ENCODE peak calls at places on chromosomes 5 and 9, in nine cellular contexts. B is cardiac muscle cell, H is HCT116, X is stomach, M is uterus, K is transverse colon, E is H1, V is pancreas, R is suprapubic skin. Z is an unnamed sample. For H3K4me1, the result is how much of the 10 kb centered on the place peaks cover.

GRCh38 chr5:27548415-27548814 is 510.0 kb upstream of the CDH9 start:
- DNase-seq in B (no peak), H (no peak), X (no peak), M (no peak), K (no peak), E (no peak), V (no peak), R (no peak), Z (no peak)

GRCh38 chr5:51385214-51385613 is 2.0 kb downstream of the ISL1 start:
- DNase-seq in B (no peak), H (no peak), X (no peak), M (no peak), K (no peak), E (no peak), V (no peak), R (no peak), Z (no peak)

GRCh38 chr5:28750236-28750635 is 1711.8 kb upstream of the CDH9 start:
- DNase-seq in B (no peak), H (no peak), X (no peak), M (no peak), K (no peak), E (no peak), V (no peak), R (no peak), Z (no peak)

GRCh38 chr9:69874301-69875060 is 53.9 kb downstream of the CFAP95 start:
- DNase-seq in B (no peak), H (no peak), X (no peak), M (no peak), K (no peak), E (no peak), V (no peak), R (no peak), Z (no peak)

GRCh38 chr5:84286662-84287061 is 98.0 kb downstream of the EDIL3 start:
- DNase-seq in B (no peak), H (no peak), X (no peak), M (no peak), K (no peak), E (no peak), V (no peak), R (no peak), Z (no peak)

GRCh38 chr5:163478126-163478981 is 17.9 kb downstream of the HMMR start:
- DNase-seq in B (no peak), H (no peak), X (no peak), M (no peak), K (no peak), E (no peak), V (no peak), R (no peak), Z (no peak)

GRCh38 chr5:73967347-73967746 is 341.4 kb downstream of the ARHGEF28 start:
- DNase-seq in B (no peak), H (no peak), X (no peak), M (no peak), K (no peak), E (no peak), V (no peak), R (no peak), Z (no peak)

GRCh38 chr5:96733771-96734498 is 71.8 kb downstream of the CAST start:
- DNase-seq in B (no peak), H (peak), X (no peak), M (no peak), K (no peak), E (no peak), V (no peak), R (no peak), Z (no peak)

GRCh38 chr5:94793113-94793815 is 174.8 kb downstream of the SLF1 start:
- DNase-seq in B (peak), H (no peak), X (no peak), M (no peak), K (no peak), E (no peak), V (no peak), R (no peak), Z (no peak)

GRCh38 chr5:151006704-151007334 is 13.6 kb upstream of the GPX3 start:
- DNase-seq in B (no peak), H (no peak), X (peak), M (no peak), K (no peak), E (no peak), V (no peak), R (no peak), Z (peak)

GRCh38 chr5:67355135-67355729 is 158.6 kb upstream of the CD180 start:
- DNase-seq in B (no peak), H (no peak), X (no peak), M (no peak), K (no peak), E (no peak), V (no peak), R (no peak), Z (no peak)

GRCh38 chr5:174421408-174421805 is 303.0 kb upstream of the MSX2 start:
- DNase-seq in B (no peak), H (no peak), X (no peak), M (no peak), K (no peak), E (no peak), V (no peak), R (no peak), Z (no peak)

GRCh38 chr5:87127426-87127825 is 140.3 kb upstream of the RASA1 start:
- DNase-seq in B (peak), H (no peak), X (no peak), M (no peak), K (no peak), E (no peak), V (no peak), R (no peak), Z (no peak)

GRCh38 chr5:73438048-73438896 is 10.3 kb downstream of the FOXD1 start:
- DNase-seq in B (no peak), H (no peak), X (no peak), M (no peak), K (no peak), E (no peak), V (no peak), R (no peak), Z (no peak)

GRCh38 chr9:129138476-129139232 is 27.4 kb downstream of the PTPA start:
- DNase-seq in B (peak), H (no peak), X (peak), M (peak), K (peak), E (no peak), V (peak), R (no peak), Z (peak)

GRCh38 chr5:51669095-51669494 is 285.8 kb downstream of the ISL1 start:
- DNase-seq in B (no peak), H (no peak), X (no peak), M (no peak), K (no peak), E (no peak), V (no peak), R (no peak), Z (no peak)

GRCh38 chr5:173714551-173715428 is 98.3 kb upstream of the BOD1 start:
- DNase-seq in B (peak), H (no peak), X (no peak), M (no peak), K (no peak), E (no peak), V (no peak), R (no peak), Z (no peak)

GRCh38 chr5:74578356-74579044 is 62.0 kb downstream of the ENC1 start:
- DNase-seq in B (no peak), H (no peak), X (no peak), M (no peak), K (no peak), E (no peak), V (no peak), R (no peak), Z (no peak)

GRCh38 chr5:124371121-124371706 is 375.2 kb downstream of the ZNF608 start:
- DNase-seq in B (peak), H (no peak), X (peak), M (peak), K (peak), E (no peak), V (no peak), R (peak), Z (no peak)

GRCh38 chr5:121006206-121006605 is 542.1 kb downstream of the PRR16 start:
- DNase-seq in B (no peak), H (no peak), X (no peak), M (no peak), K (no peak), E (no peak), V (no peak), R (no peak), Z (no peak)

GRCh38 chr5:35651002-35651756 is 33.5 kb downstream of the SPEF2 start:
- DNase-seq in B (peak), H (peak), X (peak), M (no peak), K (peak), E (peak), V (no peak), R (no peak), Z (no peak)

GRCh38 chr5:68277427-68277826 is 61.9 kb downstream of the PIK3R1 start:
- DNase-seq in B (no peak), H (no peak), X (no peak), M (no peak), K (no peak), E (no peak), V (no peak), R (no peak), Z (no peak)

GRCh38 chr5:117220730-117221129 is 646.1 kb upstream of the SEMA6A start:
- DNase-seq in B (peak), H (no peak), X (no peak), M (no peak), K (no peak), E (no peak), V (no peak), R (no peak), Z (no peak)

GRCh38 chr5:53368966-53369605 is 111.3 kb upstream of the FST start:
- DNase-seq in B (no peak), H (no peak), X (no peak), M (no peak), K (no peak), E (no peak), V (no peak), R (no peak), Z (no peak)

GRCh38 chr9:82555408-82555807 is 507.5 kb downstream of the RASEF start:
- DNase-seq in B (peak), H (no peak), X (peak), M (no peak), K (no peak), E (no peak), V (no peak), R (no peak), Z (no peak)

GRCh38 chr9:93675336-93676150 is 99.2 kb downstream of the PHF2 start:
- DNase-seq in B (no peak), H (no peak), X (peak), M (peak), K (peak), E (no peak), V (peak), R (peak), Z (peak)

DNA sequence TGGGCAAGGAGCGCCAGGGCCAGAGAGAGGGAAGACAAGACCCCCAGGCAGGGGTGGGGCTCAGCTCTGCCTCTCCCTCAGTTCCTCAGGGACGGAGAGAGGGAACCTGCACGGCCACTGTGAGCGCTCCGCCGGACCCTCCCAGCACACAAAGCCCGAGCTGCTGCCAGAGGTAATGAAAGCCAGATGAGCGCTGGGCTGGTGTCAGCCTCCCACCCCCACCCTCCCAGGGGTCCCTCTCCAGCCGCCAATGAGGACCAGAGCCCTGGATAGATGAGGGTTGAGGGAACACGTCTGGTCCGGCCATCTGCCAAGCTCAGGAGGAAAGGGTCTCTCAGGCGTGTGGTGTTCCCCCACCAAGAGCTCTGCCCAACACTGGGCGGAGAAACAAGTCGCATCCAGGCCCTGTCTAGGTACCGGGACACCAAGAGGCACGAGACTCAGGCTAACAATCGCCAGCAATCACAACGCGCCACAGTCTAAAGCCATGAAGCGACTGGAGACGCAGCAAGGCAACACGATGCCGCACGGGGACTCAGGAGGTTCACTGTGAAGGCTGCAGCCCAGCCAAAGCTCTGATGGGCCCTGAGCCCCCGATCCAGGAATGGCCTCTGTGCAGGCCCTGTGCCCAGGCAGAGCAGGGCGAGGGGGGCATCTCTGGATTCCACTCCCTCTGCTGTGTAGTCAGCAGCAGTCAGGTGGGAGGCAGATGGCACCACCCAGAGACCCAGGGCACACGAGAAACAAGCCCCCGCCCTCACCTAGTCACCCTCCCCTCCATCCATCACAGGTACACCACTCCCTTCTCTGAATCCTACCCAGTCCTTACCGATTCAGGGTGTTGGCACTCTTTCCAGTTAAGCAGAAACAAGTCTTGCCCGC is 1.3 kb downstream of the RALGDS start:
- DNase-seq in B (peak), H (no peak), X (no peak), M (peak), K (no peak), E (no peak), V (peak), R (no peak), Z (no peak)
- H3K4me3 ChIP-seq in B (peak), H (peak), X (peak), M (peak), K (peak), E (no peak), V (no peak), R (peak), Z (peak)

GRCh38 chr9:136526625-136527066 is 19.2 kb downstream of the NOTCH1 start:
- DNase-seq in B (no peak), H (no peak), X (peak), M (no peak), K (peak), E (no peak), V (no peak), R (no peak), Z (no peak)

GRCh38 chr9:136522354-136523237 is 23.3 kb downstream of the NOTCH1 start:
- DNase-seq in B (no peak), H (no peak), X (no peak), M (no peak), K (peak), E (no peak), V (no peak), R (no peak), Z (no peak)

GRCh38 chr9:136527131-136527530 is 18.7 kb downstream of the NOTCH1 start:
- DNase-seq in B (no peak), H (no peak), X (no peak), M (no peak), K (no peak), E (no peak), V (no peak), R (no peak), Z (no peak)

GRCh38 chr9:136525841-136526499 is 19.9 kb downstream of the NOTCH1 start:
- DNase-seq in B (no peak), H (no peak), X (peak), M (no peak), K (peak), E (no peak), V (no peak), R (no peak), Z (peak)

DNA sequence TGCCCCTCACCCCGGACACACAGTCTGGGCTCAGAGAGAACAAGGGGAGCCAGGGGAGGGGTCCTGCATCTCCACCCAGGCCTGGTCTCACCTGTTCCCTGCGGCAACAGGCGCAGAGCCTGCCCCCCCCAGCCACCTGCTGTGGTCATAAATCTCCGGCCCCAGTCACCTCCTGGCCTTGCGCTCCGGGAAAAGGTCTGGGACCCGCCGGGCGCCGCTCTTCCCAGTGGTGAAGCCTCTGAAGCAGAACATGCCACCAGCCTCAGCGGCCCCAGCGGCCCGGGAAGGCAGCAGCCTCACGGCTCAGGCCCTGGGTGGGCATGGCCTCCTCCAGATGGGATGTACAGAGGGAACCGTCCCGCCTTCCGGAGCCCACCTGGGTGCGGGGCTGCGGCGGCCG is 20.6 kb downstream of the NOTCH1 start:
- DNase-seq in B (no peak), H (no peak), X (no peak), M (no peak), K (no peak), E (no peak), V (no peak), R (no peak), Z (no peak)
- H3K4me1 ChIP-seq in B (under half), H (under half), X (half or more), M (under half), K (half or more), E (under half), V (under half), R (half or more), Z (under half)

GRCh38 chr9:19471737-19472648 is 63.2 kb downstream of the ACER2 start:
- DNase-seq in B (peak), H (peak), X (peak), M (peak), K (peak), E (peak), V (peak), R (peak), Z (peak)

GRCh38 chr9:19470567-19470966 is 61.8 kb downstream of the ACER2 start:
- DNase-seq in B (no peak), H (no peak), X (no peak), M (no peak), K (no peak), E (no peak), V (no peak), R (no peak), Z (no peak)

GRCh38 chr9:19470981-19471650 is 62.3 kb downstream of the ACER2 start:
- DNase-seq in B (peak), H (no peak), X (no peak), M (no peak), K (no peak), E (no peak), V (no peak), R (no peak), Z (peak)

DNA sequence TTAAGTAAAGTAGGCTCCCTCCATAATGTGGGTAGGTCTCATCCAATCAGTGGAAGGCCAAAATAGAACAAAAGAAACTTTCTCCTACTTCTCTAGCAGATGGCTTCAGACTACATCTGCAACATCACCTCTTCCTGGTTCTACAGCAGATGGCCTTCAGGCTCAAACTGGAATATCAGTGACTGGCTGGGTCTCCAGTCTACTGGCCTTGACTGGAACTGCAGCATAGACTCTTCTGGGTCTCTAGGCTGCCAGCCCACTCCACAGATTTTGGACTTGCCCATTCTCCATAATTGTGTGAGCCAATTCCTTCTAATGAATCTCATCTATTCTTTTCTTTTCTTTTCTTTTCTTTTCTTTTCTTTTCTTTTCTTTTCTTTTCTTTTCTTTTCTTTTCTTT is 64.8 kb downstream of the ACER2 start:
- DNase-seq in B (no peak), H (no peak), X (no peak), M (no peak), K (no peak), E (no peak), V (no peak), R (no peak), Z (no peak)
- TF ChIP-seq CTCF in B (no peak), H (no peak), X (no peak), M (no peak), K (no peak), E (no peak), V (no peak), R (no peak), Z (no peak)

DNA sequence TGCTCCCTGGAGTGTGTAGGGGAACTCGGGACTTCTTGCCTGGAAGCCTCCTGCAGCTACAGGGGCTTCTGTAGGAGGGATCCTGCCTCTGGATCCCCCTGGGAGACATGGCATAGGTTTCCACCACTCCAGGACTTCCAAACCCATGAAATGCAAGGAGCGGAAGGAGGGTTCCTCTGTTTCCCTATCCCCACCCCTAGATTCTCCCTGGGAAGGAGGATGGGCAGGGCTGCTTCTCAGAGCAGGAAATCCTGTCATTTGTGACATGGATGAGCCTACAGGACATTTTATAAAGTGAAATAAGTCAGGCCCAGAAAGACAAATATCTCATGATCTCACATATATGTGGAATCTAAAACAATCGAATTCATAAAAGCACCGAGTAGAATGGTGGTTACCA is 23.5 kb upstream of the SLC25A48 start:
- DNase-seq in B (no peak), H (no peak), X (no peak), M (no peak), K (no peak), E (no peak), V (no peak), R (no peak), Z (no peak)
- H3K4me3 ChIP-seq in B (no peak), H (no peak), X (no peak), M (no peak), K (no peak), E (no peak), V (no peak), R (no peak), Z (no peak)

GRCh38 chr5:132392978-132393825 is 23.7 kb downstream of the SLC22A5 start:
- DNase-seq in B (no peak), H (no peak), X (no peak), M (no peak), K (no peak), E (no peak), V (no peak), R (no peak), Z (no peak)
- H3K4me1 ChIP-seq in B (under half), H (under half), X (under half), M (under half), K (under half), E (under half), V (under half), R (half or more), Z (under half)

GRCh38 chr5:126536874-126537273 is 58.1 kb downstream of the ALDH7A1 start:
- DNase-seq in B (no peak), H (no peak), X (no peak), M (no peak), K (no peak), E (no peak), V (no peak), R (no peak), Z (no peak)
- TF ChIP-seq CTCF in B (no peak), H (no peak), X (no peak), M (no peak), K (no peak), E (no peak), V (no peak), R (no peak), Z (no peak)

GRCh38 chr9:8693147-8693921 is 893.8 kb upstream of the DMAC1 start:
- DNase-seq in B (no peak), H (no peak), X (no peak), M (no peak), K (no peak), E (no peak), V (no peak), R (no peak), Z (no peak)

GRCh38 chr9:8694983-8695588 is 895.5 kb upstream of the DMAC1 start:
- DNase-seq in B (no peak), H (no peak), X (no peak), M (no peak), K (no peak), E (no peak), V (no peak), R (no peak), Z (no peak)

GRCh38 chr9:8696536-8696935 is 897.0 kb upstream of the DMAC1 start:
- DNase-seq in B (no peak), H (no peak), X (no peak), M (no peak), K (no peak), E (no peak), V (no peak), R (no peak), Z (no peak)
- H3K4me3 ChIP-seq in B (no peak), H (no peak), X (no peak), M (no peak), K (no peak), E (no peak), V (no peak), R (no peak), Z (no peak)

Z was measured in tibial artery.